ENCODE peak calls at places on chromosomes 11 and 22, in seven cellular contexts. O is GM12892, I is H1, A is K562, P is GM12878, W is SK-N-SH, C is HepG2. E is an unnamed sample.

GRCh38 chr11:83220279-83220678 is 26.8 kb downstream of the ANKRD42 start:
- DNase-seq in O (no peak), I (no peak), A (peak), P (no peak), W (no peak), C (no peak), E (no peak)

GRCh38 chr11:15197696-15198095 is 83.0 kb downstream of the INSC start:
- DNase-seq in O (no peak), I (no peak), A (no peak), P (no peak), W (no peak), C (no peak), E (no peak)

GRCh38 chr11:122215244-122215992 is 99.4 kb upstream of the BLID start:
- DNase-seq in O (peak), I (peak), A (peak), P (no peak), W (peak), C (peak), E (peak)

GRCh38 chr22:43343262-43343988 is at the start of gene SCUBE1:
- DNase-seq in O (peak), I (no peak), A (peak), P (no peak), W (peak), C (no peak), E (peak)

GRCh38 chr11:107590460-107591097 is 368 bp upstream of the ELMOD1 start:
- DNase-seq in O (no peak), I (no peak), A (no peak), P (no peak), W (no peak), C (no peak), E (no peak)

GRCh38 chr11:119056397-119056999 is 507 bp downstream of the HYOU1 start:
- DNase-seq in O (peak), I (no peak), A (peak), P (no peak), W (peak), C (no peak), E (peak)

GRCh38 chr11:10272132-10272531 is 21.9 kb downstream of the SBF2 start:
- DNase-seq in O (no peak), I (no peak), A (no peak), P (no peak), W (no peak), C (no peak), E (no peak)

GRCh38 chr11:126313826-126314225 is 10.0 kb downstream of the DCPS start:
- DNase-seq in O (no peak), I (no peak), A (no peak), P (no peak), W (no peak), C (no peak), E (no peak)

GRCh38 chr11:128686745-128687177 is 7.1 kb upstream of the FLI1 start:
- DNase-seq in O (peak), I (no peak), A (no peak), P (no peak), W (peak), C (no peak), E (peak)

GRCh38 chr11:10378362-10378761 is 73.5 kb downstream of the ADM start:
- DNase-seq in O (no peak), I (no peak), A (no peak), P (no peak), W (no peak), C (no peak), E (no peak)

GRCh38 chr11:111735262-111736116 is 30.7 kb downstream of the PPP2R1B start:
- DNase-seq in O (no peak), I (no peak), A (no peak), P (no peak), W (peak), C (no peak), E (no peak)

GRCh38 chr11:12587333-12587997 is 86.8 kb upstream of the TEAD1 start:
- DNase-seq in O (no peak), I (no peak), A (no peak), P (no peak), W (no peak), C (no peak), E (no peak)

GRCh38 chr11:95485115-95485900 is 254.3 kb upstream of the SESN3 start:
- DNase-seq in O (no peak), I (no peak), A (no peak), P (no peak), W (no peak), C (no peak), E (no peak)

GRCh38 chr22:37190262-37190780 is 2.3 kb upstream of the C1QTNF6 start:
- DNase-seq in O (no peak), I (no peak), A (peak), P (no peak), W (no peak), C (no peak), E (no peak)

GRCh38 chr22:50597097-50597496 is 3.5 kb upstream of the MAPK8IP2 start:
- DNase-seq in O (no peak), I (no peak), A (no peak), P (no peak), W (no peak), C (no peak), E (no peak)

GRCh38 chr11:110712643-110713468 is 619 bp upstream of the ARHGAP20 start:
- DNase-seq in O (peak), I (no peak), A (no peak), P (no peak), W (peak), C (no peak), E (peak)

GRCh38 chr11:47992959-47993820 is 12.8 kb downstream of the PTPRJ start:
- DNase-seq in O (no peak), I (no peak), A (peak), P (no peak), W (no peak), C (no peak), E (no peak)

GRCh38 chr11:47071871-47072270 is 104.8 kb downstream of the ARFGAP2 start:
- DNase-seq in O (no peak), I (no peak), A (no peak), P (no peak), W (peak), C (no peak), E (no peak)

GRCh38 chr11:40338739-40339138 is 1120.7 kb downstream of the LRRC4C start:
- DNase-seq in O (no peak), I (no peak), A (no peak), P (no peak), W (no peak), C (no peak), E (no peak)

GRCh38 chr11:31607914-31608313 is 98.3 kb downstream of the ELP4 start:
- DNase-seq in O (no peak), I (no peak), A (no peak), P (no peak), W (no peak), C (no peak), E (no peak)

GRCh38 chr11:32792111-32792947 is 2.1 kb downstream of the CCDC73 start:
- DNase-seq in O (no peak), I (no peak), A (no peak), P (no peak), W (no peak), C (no peak), E (no peak)

GRCh38 chr11:44570411-44571155 is 5.1 kb downstream of the CD82 start:
- DNase-seq in O (no peak), I (no peak), A (no peak), P (no peak), W (peak), C (no peak), E (no peak)

GRCh38 chr22:23523746-23524145 is 56.3 kb downstream of the IGLL1 start:
- DNase-seq in O (peak), I (no peak), A (no peak), P (no peak), W (no peak), C (no peak), E (no peak)

GRCh38 chr11:60887531-60887930 is 18.9 kb downstream of the PRPF19 start:
- DNase-seq in O (no peak), I (no peak), A (peak), P (no peak), W (peak), C (peak), E (no peak)

GRCh38 chr11:4551346-4551979 is 6.5 kb downstream of the OR52M1 start:
- DNase-seq in O (no peak), I (no peak), A (peak), P (no peak), W (peak), C (peak), E (no peak)

GRCh38 chr22:30457964-30458363 is 13.9 kb downstream of the SEC14L3 start:
- DNase-seq in O (no peak), I (no peak), A (no peak), P (no peak), W (no peak), C (no peak), E (no peak)

DNA sequence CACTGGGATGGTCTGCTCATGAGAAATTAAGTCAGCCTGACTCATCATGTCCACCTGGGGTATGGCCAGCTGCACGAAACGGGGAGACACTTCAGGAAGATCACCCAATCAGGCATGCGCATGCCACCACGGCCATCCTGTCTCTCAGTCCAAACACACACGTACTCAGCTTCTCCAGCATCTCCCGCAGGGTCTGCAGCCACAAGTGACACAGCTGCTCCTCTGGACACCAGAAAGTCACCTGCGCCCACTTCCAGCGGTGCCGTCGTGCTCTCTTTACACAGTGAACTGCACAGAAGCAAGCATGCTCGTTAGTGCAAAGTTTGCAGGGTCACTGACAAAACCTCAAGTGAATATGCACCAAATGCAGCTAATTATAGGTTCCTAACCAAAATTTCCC is 18.1 kb downstream of the CERK start:
- DNase-seq in O (no peak), I (no peak), A (no peak), P (no peak), W (no peak), C (no peak), E (no peak)
- TF ChIP-seq TAF1 in O (no peak), I (no peak), A (no peak), P (no peak), W (no peak), C (no peak), E (no peak)

DNA sequence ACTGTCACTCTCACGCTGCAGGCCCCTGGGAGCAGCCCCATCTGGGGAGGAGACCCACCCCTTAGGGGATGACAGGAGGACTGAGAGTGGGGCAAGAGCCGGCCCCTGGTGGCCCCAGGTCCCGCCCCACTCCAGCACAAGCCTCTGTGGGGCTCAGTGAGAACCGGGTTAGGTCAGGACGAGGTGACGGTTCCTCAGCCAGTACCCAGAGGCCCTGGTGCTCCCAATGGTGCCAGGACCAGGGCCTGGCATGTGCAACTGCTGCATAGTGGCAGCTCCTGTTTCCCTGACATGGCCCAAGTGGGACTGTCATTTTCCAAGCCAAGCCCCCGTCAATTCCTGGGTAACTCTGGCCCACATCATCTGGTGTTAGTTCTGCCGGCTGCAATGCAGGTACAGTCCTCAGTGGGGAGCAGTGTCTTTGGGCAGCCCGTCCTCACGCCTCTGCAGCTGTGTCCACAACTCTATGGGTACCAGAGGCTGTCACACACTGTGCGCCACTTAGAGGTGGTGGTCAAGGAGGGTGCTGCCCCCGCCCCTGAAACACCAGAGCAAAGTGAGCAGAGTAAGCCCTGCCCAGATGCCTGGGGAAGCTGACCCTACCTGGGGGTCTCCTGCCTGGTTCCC is 15.9 kb downstream of the CHID1 start:
- DNase-seq in O (no peak), I (no peak), A (peak), P (no peak), W (no peak), C (no peak), E (no peak)
- TF ChIP-seq TAF1 in O (no peak), I (no peak), A (no peak), P (no peak), W (no peak), C (no peak), E (no peak)

GRCh38 chr11:6259638-6260019 is at the start of gene CCKBR:
- DNase-seq in O (no peak), I (no peak), A (no peak), P (no peak), W (peak), C (no peak), E (no peak)
- TF ChIP-seq TAF1 in O (no peak), I (no peak), A (no peak), P (no peak), W (no peak), C (no peak), E (no peak)

GRCh38 chr11:117631336-117632090 is 165.5 kb downstream of the DSCAML1 start:
- DNase-seq in O (no peak), I (no peak), A (no peak), P (no peak), W (no peak), C (no peak), E (no peak)
- TF ChIP-seq TAF1 in O (no peak), I (no peak), A (no peak), P (no peak), W (no peak), C (no peak), E (no peak)

E was measured in GM12891.